ENCODE peak calls at places on chromosome 19, in eight cellular contexts. P, F, D, K, C, X, V and N are unnamed samples.
A peak's percentile ranks its signal among the peaks of the same experiment; 100 is the strongest.

GRCh38 chr19:39831679-39832078 is 2.3 kb downstream of the DYRK1B start:
- DNase-seq in P (no peak), F (no peak), D (no peak), K (no peak), C (peak; percentile 77), X (no peak), V (no peak), N (no peak)

GRCh38 chr19:3115916-3116602 is 19.8 kb upstream of the GNA15 start:
- DNase-seq in P (no peak), F (no peak), D (no peak), K (no peak), C (peak; percentile 69), X (no peak), V (no peak), N (no peak)

GRCh38 chr19:38877781-38878574 is at the start of gene RINL:
- DNase-seq in P (peak; percentile 71), F (no peak), D (no peak), K (no peak), C (no peak), X (no peak), V (peak; percentile 46), N (no peak)

GRCh38 chr19:39398297-39398864 is 7.2 kb downstream of the MED29 start:
- DNase-seq in P (peak; percentile 89), F (no peak), D (peak; percentile 92), K (peak; percentile 84), C (no peak), X (peak; percentile 57), V (peak; percentile 73), N (no peak)

GRCh38 chr19:10505583-10506229 is 2.5 kb upstream of the KEAP1 start:
- DNase-seq in P (peak; percentile 84), F (peak; percentile 49), D (peak; percentile 91), K (peak; percentile 44), C (no peak), X (peak; percentile 64), V (peak; percentile 85), N (peak; percentile 94)

GRCh38 chr19:21851596-21852345 is 15.8 kb upstream of the ZNF43 start:
- DNase-seq in P (peak; percentile 94), F (peak; percentile 91), D (peak; percentile 96), K (peak; percentile 81), C (peak; percentile 91), X (peak; percentile 90), V (peak; percentile 92), N (peak; percentile 98)

GRCh38 chr19:35958660-35959039 is 22.5 kb downstream of the LRFN3 start:
- DNase-seq in P (no peak), F (no peak), D (no peak), K (no peak), C (no peak), X (no peak), V (no peak), N (no peak)

GRCh38 chr19:12789098-12789903 is 2.0 kb upstream of the JUNB start:
- DNase-seq in P (no peak), F (no peak), D (no peak), K (no peak), C (no peak), X (no peak), V (no peak), N (no peak)

GRCh38 chr19:10076535-10076934 is 9.6 kb upstream of the SHFL start:
- DNase-seq in P (no peak), F (no peak), D (no peak), K (no peak), C (no peak), X (no peak), V (no peak), N (no peak)

GRCh38 chr19:50331187-50332013 is 2.2 kb upstream of the KCNC3 start:
- DNase-seq in P (no peak), F (no peak), D (no peak), K (no peak), C (no peak), X (no peak), V (no peak), N (no peak)

GRCh38 chr19:50328257-50329145 is 676 bp downstream of the KCNC3 start:
- DNase-seq in P (no peak), F (no peak), D (no peak), K (no peak), C (peak; percentile 94), X (no peak), V (no peak), N (no peak)

GRCh38 chr19:50327461-50328256 is 1.5 kb downstream of the KCNC3 start:
- DNase-seq in P (no peak), F (no peak), D (no peak), K (no peak), C (no peak), X (no peak), V (no peak), N (no peak)

GRCh38 chr19:50330365-50331078 is 1.3 kb upstream of the KCNC3 start:
- DNase-seq in P (peak; percentile 80), F (peak; percentile 18), D (no peak), K (peak; percentile 94), C (peak; percentile 96), X (peak; percentile 26), V (peak; percentile 78), N (no peak)

GRCh38 chr19:50329146-50329925 is at the start of gene KCNC3:
- DNase-seq in P (peak; percentile 99), F (peak; percentile 80), D (peak; percentile 99), K (peak; percentile 99), C (peak; percentile 99), X (peak; percentile 90), V (peak; percentile 99), N (peak; percentile 99)
- TF ChIP-seq EP300 in P (no peak), F (no peak), D (no peak), K (no peak), C (no peak), X (no peak), V (no peak), N (no peak)

GRCh38 chr19:31125071-31125470 is 224.2 kb downstream of the TSHZ3 start:
- DNase-seq in P (no peak), F (no peak), D (no peak), K (no peak), C (no peak), X (no peak), V (no peak), N (no peak)

GRCh38 chr19:31128291-31128690 is 220.9 kb downstream of the TSHZ3 start:
- DNase-seq in P (no peak), F (no peak), D (no peak), K (no peak), C (no peak), X (no peak), V (no peak), N (no peak)

GRCh38 chr19:31126236-31126635 is 223.0 kb downstream of the TSHZ3 start:
- DNase-seq in P (no peak), F (no peak), D (no peak), K (no peak), C (no peak), X (no peak), V (no peak), N (no peak)

GRCh38 chr19:31132753-31133110 is 216.5 kb downstream of the TSHZ3 start:
- DNase-seq in P (no peak), F (no peak), D (no peak), K (no peak), C (no peak), X (no peak), V (no peak), N (no peak)

GRCh38 chr19:31127132-31127967 is 221.9 kb downstream of the TSHZ3 start:
- DNase-seq in P (peak; percentile 24), F (peak; percentile 36), D (no peak), K (peak; percentile 67), C (no peak), X (no peak), V (no peak), N (no peak)
- TF ChIP-seq POLR2A in P (no peak), F (no peak), D (no peak), K (no peak), C (no peak), X (no peak), V (no peak), N (no peak)

DNA sequence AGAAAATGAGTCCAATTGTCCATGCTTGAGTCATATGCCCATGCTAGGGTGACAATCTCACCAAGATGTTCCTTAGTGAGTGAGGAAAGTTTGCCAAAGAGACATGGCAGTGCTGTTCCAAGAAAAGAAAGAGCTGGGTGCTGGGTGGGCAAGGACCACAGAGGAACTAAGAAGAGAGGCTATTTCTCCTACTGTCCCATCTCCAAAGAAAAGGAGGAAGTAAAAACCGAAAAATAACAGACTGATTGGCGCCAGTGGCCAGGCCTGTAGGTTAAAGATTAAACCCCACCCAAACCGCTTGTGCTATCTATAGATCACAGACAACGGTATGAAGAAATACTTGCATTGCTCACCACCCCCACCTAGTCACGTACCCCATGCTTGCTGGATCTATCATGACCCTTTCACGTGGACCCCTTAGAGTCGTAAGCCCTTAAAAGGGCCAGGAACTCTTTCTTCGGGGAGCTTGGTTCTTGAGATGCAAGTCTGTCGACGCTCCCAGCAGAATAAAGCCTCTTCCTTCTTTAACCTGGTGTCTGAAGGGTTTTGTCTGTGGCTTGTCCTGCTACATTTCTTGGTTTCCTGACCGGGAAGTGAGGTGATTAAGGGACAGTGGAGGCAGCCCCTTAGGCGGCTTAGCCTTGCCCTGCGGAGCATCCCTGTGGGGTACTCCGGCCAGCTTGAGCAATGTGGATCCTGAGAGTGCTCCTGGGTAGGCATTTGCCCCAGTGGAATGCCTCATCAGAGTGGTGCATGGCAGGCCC is 606.5 kb downstream of the UQCRFS1 start:
- DNase-seq in P (no peak), F (no peak), D (no peak), K (no peak), C (no peak), X (no peak), V (no peak), N (peak; percentile 34)
- TF ChIP-seq EP300 in P (no peak), F (no peak), D (no peak), K (no peak), C (no peak), X (no peak), V (no peak), N (no peak)

DNA sequence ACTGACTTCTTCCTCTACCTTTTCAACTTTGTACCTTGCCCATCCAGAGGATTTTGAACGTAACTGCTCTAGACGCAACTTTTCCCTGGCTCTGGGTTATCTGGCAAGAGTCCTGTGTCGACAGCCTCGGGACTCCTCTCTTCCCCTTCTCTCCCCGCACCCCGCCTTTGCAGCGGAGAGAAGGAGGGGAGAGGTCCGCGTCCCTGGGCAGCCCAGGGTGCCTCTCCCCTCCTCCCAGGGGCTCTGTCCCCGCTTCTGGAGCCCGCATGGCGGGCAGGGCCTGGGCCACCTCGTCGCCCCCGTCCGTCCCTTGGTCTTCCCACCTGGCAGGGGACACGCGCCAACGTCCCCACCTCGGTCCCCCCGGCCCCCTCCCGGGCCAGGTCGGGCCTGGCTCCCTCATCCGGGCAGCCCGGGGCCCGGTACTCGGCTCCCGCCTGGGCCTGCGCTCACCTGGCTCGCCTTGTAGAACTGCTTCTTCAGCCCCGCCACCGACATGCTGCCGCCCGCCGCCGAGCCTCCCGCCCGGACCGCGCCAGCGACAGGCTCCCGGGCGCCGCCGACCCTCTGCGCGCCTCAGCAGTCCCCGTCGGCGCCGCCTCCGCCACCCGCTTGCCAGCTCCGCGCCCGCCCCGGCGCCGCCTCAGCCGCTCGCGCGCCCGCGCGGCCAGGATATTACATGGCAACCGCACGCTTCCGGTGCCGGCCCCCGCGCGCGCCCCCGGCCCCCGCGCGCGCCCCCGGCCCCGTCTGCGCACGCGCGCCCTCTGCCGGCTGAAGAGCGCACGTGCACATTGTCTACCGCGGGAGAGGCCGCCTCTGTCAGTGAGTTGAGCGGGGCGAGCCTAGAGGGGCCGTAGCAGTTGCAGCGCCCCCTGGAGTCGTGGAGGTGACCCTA is at the start of gene SH3GL1:
- DNase-seq in P (peak; percentile 95), F (peak; percentile 88), D (peak; percentile 97), K (peak; percentile 69), C (peak; percentile 99), X (peak; percentile 84), V (peak; percentile 96), N (peak; percentile 98)
- TF ChIP-seq POLR2A in P (peak; percentile 23), F (peak; percentile 69), D (peak; percentile 37), K (peak; percentile 53), C (peak; percentile 68), X (peak; percentile 91), V (no peak), N (peak; percentile 18)